ENCODE peak calls at places on chromosomes 4 and X, in six cellular contexts. F is dermis blood vessel endothelial cell; Z is C1 segment of cervical spinal cord; P is PC-9; I is stimulated activated CD4-positive, alpha-beta T cell treated with anti-CD3 and anti-CD28 coated beads, Interleukin-4, amount 100 ng/mL, for 1 hour; B is stomach. K is an unnamed sample.

GRCh38 chr4:157010630-157011029 is 39.0 kb upstream of the PDGFC start:
- DNase-seq in I (no peak), B (no peak), F (no peak), Z (no peak), P (no peak), K (no peak)

GRCh38 chr4:108100827-108101226 is 67.9 kb downstream of the LEF1 start:
- DNase-seq in P (no peak), Z (no peak), I (no peak), F (no peak), B (no peak), K (no peak)

GRCh38 chr4:25937801-25938200 is 23.8 kb downstream of the SMIM20 start:
- DNase-seq in Z (no peak), B (no peak), P (no peak), F (no peak), I (no peak), K (no peak)

GRCh38 chrX:103464071-103464773 is 55.1 kb downstream of the RAB40A start:
- DNase-seq in F (peak; percentile 71), P (no peak), I (peak; percentile 4), Z (no peak), B (no peak), K (peak; percentile 13)

GRCh38 chr4:144948009-144948408 is 150.0 kb downstream of the ANAPC10 start:
- DNase-seq in F (no peak), B (no peak), Z (no peak), P (no peak), I (no peak), K (peak; percentile 2)

GRCh38 chr4:165610679-165611551 is 232.1 kb downstream of the CPE start:
- DNase-seq in Z (no peak), F (no peak), I (no peak), P (no peak), B (no peak), K (no peak)

GRCh38 chrX:86133761-86134160 is 14.5 kb upstream of the DACH2 start:
- DNase-seq in P (no peak), B (no peak), I (no peak), Z (no peak), F (peak; percentile 23), K (no peak)

GRCh38 chr4:53748328-53748772 is 157.1 kb upstream of the LNX1 start:
- DNase-seq in I (no peak), F (no peak), Z (no peak), P (no peak), B (no peak), K (no peak)

GRCh38 chr4:153521995-153522799 is 56.0 kb downstream of the TMEM131L start:
- DNase-seq in P (no peak), I (peak; percentile 29), Z (no peak), B (no peak), F (no peak), K (no peak)

GRCh38 chr4:78610546-78611214 is 59.1 kb downstream of the ANXA3 start:
- DNase-seq in F (no peak), P (no peak), I (no peak), Z (no peak), B (no peak), K (no peak)

GRCh38 chr4:24482871-24483270 is 101.5 kb downstream of the DHX15 start:
- DNase-seq in B (no peak), F (no peak), Z (no peak), I (no peak), P (no peak), K (no peak)

GRCh38 chr4:118765399-118765798 is 70.5 kb downstream of the SEC24D start:
- DNase-seq in Z (no peak), I (no peak), F (peak; percentile 95), P (peak; percentile 52), B (no peak), K (no peak)

GRCh38 chr4:185920691-185921260 is 108.8 kb upstream of the SORBS2 start:
- DNase-seq in B (no peak), P (no peak), Z (no peak), I (no peak), F (no peak), K (no peak)

GRCh38 chr4:14130551-14130950 is 503.0 kb upstream of the BOD1L1 start:
- DNase-seq in B (no peak), F (no peak), Z (no peak), P (no peak), I (no peak), K (no peak)

GRCh38 chr4:25993564-25994185 is 79.7 kb downstream of the SMIM20 start:
- DNase-seq in P (no peak), Z (no peak), B (no peak), I (peak; percentile 11), F (peak; percentile 27), K (peak; percentile 10)

GRCh38 chrX:78595901-78596502 is 63.1 kb downstream of the RTL3 start:
- DNase-seq in F (peak; percentile 24), Z (no peak), P (no peak), I (no peak), B (no peak), K (no peak)

GRCh38 chrX:105533951-105534350 is 288.4 kb upstream of the NRK start:
- DNase-seq in Z (no peak), F (no peak), P (no peak), I (no peak), B (no peak), K (no peak)

GRCh38 chrX:11341274-11342256 is 48.4 kb downstream of the AMELX start:
- DNase-seq in Z (no peak), P (no peak), I (peak; percentile 2), F (peak; percentile 91), B (peak; percentile 56), K (peak; percentile 49)

GRCh38 chrX:4182010-4182806 is 468.8 kb upstream of the PRKX start:
- DNase-seq in Z (no peak), B (no peak), F (no peak), I (no peak), P (peak; percentile 80), K (peak; percentile 3)

GRCh38 chr4:32022071-32022470 is 1301.9 kb downstream of the PCDH7 start:
- DNase-seq in I (no peak), P (no peak), Z (no peak), F (no peak), B (no peak), K (no peak)

GRCh38 chr4:182897601-182898478 is 19.3 kb downstream of the DCTD start:
- DNase-seq in Z (no peak), F (no peak), B (peak; percentile 38), I (no peak), P (no peak), K (no peak)

GRCh38 chr4:102759835-102760644 is 728 bp downstream of the MANBA start:
- DNase-seq in F (peak; percentile 34), B (peak; percentile 27), I (no peak), Z (peak; percentile 61), P (no peak), K (peak; percentile 26)

GRCh38 chr4:184548651-184549341 is 74.4 kb upstream of the IRF2 start:
- DNase-seq in Z (no peak), I (no peak), F (peak; percentile 65), P (no peak), B (no peak), K (peak; percentile 44)

GRCh38 chr4:187668683-187669082 is 326.9 kb upstream of the ZFP42 start:
- DNase-seq in P (no peak), I (no peak), B (no peak), Z (no peak), F (peak; percentile 40), K (no peak)

K was measured in Calu3.